ENCODE peak calls at places on chromosomes 13 and 19, in five cellular contexts. One of them, this sample, is unnamed.

GRCh38 chr13:36148436-36148835 is 17.3 kb upstream of the DCLK1 start:
- DNase-seq in fibroblast of pulmonary artery: no peak
- DNase-seq in dorsolateral prefrontal cortex: no peak
- DNase-seq in CD8-positive, alpha-beta T cell: no peak
- DNase-seq in CD4-positive, alpha-beta T cell: no peak
- DNase-seq in this sample: no peak

GRCh38 chr19:53892981-53893325 is 11.0 kb downstream of the PRKCG start:
- DNase-seq in fibroblast of pulmonary artery: no peak
- DNase-seq in dorsolateral prefrontal cortex: no peak
- DNase-seq in CD8-positive, alpha-beta T cell: no peak
- DNase-seq in CD4-positive, alpha-beta T cell: no peak
- DNase-seq in this sample: no peak

GRCh38 chr19:5141278-5141925 is 172.5 kb downstream of the KDM4B start:
- DNase-seq in fibroblast of pulmonary artery: peak; percentile 31
- DNase-seq in dorsolateral prefrontal cortex: no peak
- DNase-seq in CD8-positive, alpha-beta T cell: no peak
- DNase-seq in CD4-positive, alpha-beta T cell: no peak
- DNase-seq in this sample: no peak

GRCh38 chr19:12715929-12716328 is 7.8 kb downstream of the TNPO2 start:
- DNase-seq in fibroblast of pulmonary artery: no peak
- DNase-seq in dorsolateral prefrontal cortex: no peak
- DNase-seq in CD8-positive, alpha-beta T cell: no peak
- DNase-seq in CD4-positive, alpha-beta T cell: no peak
- DNase-seq in this sample: no peak

GRCh38 chr19:4181053-4181508 is 1.3 kb downstream of the SIRT6 start:
- DNase-seq in fibroblast of pulmonary artery: no peak
- DNase-seq in dorsolateral prefrontal cortex: no peak
- DNase-seq in CD8-positive, alpha-beta T cell: no peak
- DNase-seq in CD4-positive, alpha-beta T cell: no peak
- DNase-seq in this sample: no peak

GRCh38 chr19:3844596-3844995 is 24.2 kb downstream of the ZFR2 start:
- DNase-seq in fibroblast of pulmonary artery: no peak
- DNase-seq in dorsolateral prefrontal cortex: no peak
- DNase-seq in CD8-positive, alpha-beta T cell: no peak
- DNase-seq in CD4-positive, alpha-beta T cell: no peak
- DNase-seq in this sample: no peak

GRCh38 chr19:19485161-19485997 is 30.0 kb downstream of the TSSK6 start:
- DNase-seq in fibroblast of pulmonary artery: peak; percentile 48
- DNase-seq in dorsolateral prefrontal cortex: no peak
- DNase-seq in CD8-positive, alpha-beta T cell: no peak
- DNase-seq in CD4-positive, alpha-beta T cell: no peak
- DNase-seq in this sample: no peak

GRCh38 chr13:24076124-24076523 is 84.4 kb upstream of the SPATA13 start:
- DNase-seq in fibroblast of pulmonary artery: no peak
- DNase-seq in dorsolateral prefrontal cortex: peak; percentile 50
- DNase-seq in CD8-positive, alpha-beta T cell: no peak
- DNase-seq in CD4-positive, alpha-beta T cell: no peak
- DNase-seq in this sample: no peak

GRCh38 chr19:54435551-54436016 is 13.4 kb upstream of the LENG8 start:
- DNase-seq in fibroblast of pulmonary artery: no peak
- DNase-seq in dorsolateral prefrontal cortex: no peak
- DNase-seq in CD8-positive, alpha-beta T cell: no peak
- DNase-seq in CD4-positive, alpha-beta T cell: no peak
- DNase-seq in this sample: no peak

GRCh38 chr13:42101821-42102580 is 53.6 kb downstream of the DGKH start:
- DNase-seq in fibroblast of pulmonary artery: peak; percentile 45
- DNase-seq in dorsolateral prefrontal cortex: no peak
- DNase-seq in CD8-positive, alpha-beta T cell: no peak
- DNase-seq in CD4-positive, alpha-beta T cell: no peak
- DNase-seq in this sample: no peak

GRCh38 chr19:46015961-46016425 is 6.9 kb downstream of the PGLYRP1 start:
- DNase-seq in fibroblast of pulmonary artery: no peak
- DNase-seq in dorsolateral prefrontal cortex: no peak
- DNase-seq in CD8-positive, alpha-beta T cell: peak; percentile 59
- DNase-seq in CD4-positive, alpha-beta T cell: peak; percentile 15
- DNase-seq in this sample: no peak

GRCh38 chr19:6772028-6772865 is at the start of gene VAV1:
- DNase-seq in fibroblast of pulmonary artery: no peak
- DNase-seq in dorsolateral prefrontal cortex: no peak
- DNase-seq in CD8-positive, alpha-beta T cell: peak; percentile 89
- DNase-seq in CD4-positive, alpha-beta T cell: peak; percentile 73
- DNase-seq in this sample: no peak

GRCh38 chr19:38213911-38214625 is 10.0 kb downstream of the DPF1 start:
- DNase-seq in fibroblast of pulmonary artery: peak; percentile 29
- DNase-seq in dorsolateral prefrontal cortex: peak; percentile 39
- DNase-seq in CD8-positive, alpha-beta T cell: peak; percentile 55
- DNase-seq in CD4-positive, alpha-beta T cell: peak; percentile 31
- DNase-seq in this sample: no peak

GRCh38 chr13:61415749-61416148 is at the start of gene PCDH20:
- DNase-seq in fibroblast of pulmonary artery: no peak
- DNase-seq in dorsolateral prefrontal cortex: no peak
- DNase-seq in CD8-positive, alpha-beta T cell: no peak
- DNase-seq in CD4-positive, alpha-beta T cell: no peak
- DNase-seq in this sample: no peak

GRCh38 chr19:58196911-58197616 is 14.2 kb downstream of the ZNF274 start:
- DNase-seq in fibroblast of pulmonary artery: peak; percentile 43
- DNase-seq in dorsolateral prefrontal cortex: no peak
- DNase-seq in CD8-positive, alpha-beta T cell: no peak
- DNase-seq in CD4-positive, alpha-beta T cell: no peak
- DNase-seq in this sample: no peak

GRCh38 chr13:44837250-44837649 is 152.0 kb downstream of the NUFIP1 start:
- DNase-seq in fibroblast of pulmonary artery: peak; percentile 44
- DNase-seq in dorsolateral prefrontal cortex: no peak
- DNase-seq in CD8-positive, alpha-beta T cell: no peak
- DNase-seq in CD4-positive, alpha-beta T cell: no peak
- DNase-seq in this sample: no peak

GRCh38 chr13:113625965-113626661 is 31.9 kb downstream of the ATP4B start:
- DNase-seq in fibroblast of pulmonary artery: peak; percentile 55
- DNase-seq in dorsolateral prefrontal cortex: no peak
- DNase-seq in CD8-positive, alpha-beta T cell: no peak
- DNase-seq in CD4-positive, alpha-beta T cell: no peak
- DNase-seq in this sample: no peak

GRCh38 chr19:8515317-8515716 is 1.4 kb upstream of the ZNF414 start:
- DNase-seq in fibroblast of pulmonary artery: no peak
- DNase-seq in dorsolateral prefrontal cortex: no peak
- DNase-seq in CD8-positive, alpha-beta T cell: peak; percentile 75
- DNase-seq in CD4-positive, alpha-beta T cell: peak; percentile 35
- DNase-seq in this sample: no peak

GRCh38 chr13:33859691-33860303 is 41.8 kb downstream of the RFC3 start:
- DNase-seq in fibroblast of pulmonary artery: no peak
- DNase-seq in dorsolateral prefrontal cortex: no peak
- DNase-seq in CD8-positive, alpha-beta T cell: no peak
- DNase-seq in CD4-positive, alpha-beta T cell: no peak
- DNase-seq in this sample: no peak

GRCh38 chr13:101457176-101457575 is 4.7 kb downstream of the ITGBL1 start:
- DNase-seq in fibroblast of pulmonary artery: no peak
- DNase-seq in dorsolateral prefrontal cortex: no peak
- DNase-seq in CD8-positive, alpha-beta T cell: no peak
- DNase-seq in CD4-positive, alpha-beta T cell: no peak
- DNase-seq in this sample: no peak

GRCh38 chr19:54390942-54391577 is 24.2 kb upstream of the TTYH1 start:
- DNase-seq in fibroblast of pulmonary artery: peak; percentile 76
- DNase-seq in dorsolateral prefrontal cortex: peak; percentile 34
- DNase-seq in CD8-positive, alpha-beta T cell: peak; percentile 83
- DNase-seq in CD4-positive, alpha-beta T cell: peak; percentile 57
- DNase-seq in this sample: peak; percentile 60

GRCh38 chr19:6711605-6712004 is 8.8 kb downstream of the C3 start:
- DNase-seq in fibroblast of pulmonary artery: no peak
- DNase-seq in dorsolateral prefrontal cortex: no peak
- DNase-seq in CD8-positive, alpha-beta T cell: no peak
- DNase-seq in CD4-positive, alpha-beta T cell: no peak
- DNase-seq in this sample: no peak

GRCh38 chr13:108827637-108828036 is 198.2 kb downstream of the MYO16 start:
- DNase-seq in fibroblast of pulmonary artery: no peak
- DNase-seq in dorsolateral prefrontal cortex: no peak
- DNase-seq in CD8-positive, alpha-beta T cell: no peak
- DNase-seq in CD4-positive, alpha-beta T cell: no peak
- DNase-seq in this sample: no peak

GRCh38 chr13:42992585-42993122 is 613 bp upstream of the EPSTI1 start:
- DNase-seq in fibroblast of pulmonary artery: no peak
- DNase-seq in dorsolateral prefrontal cortex: no peak
- DNase-seq in CD8-positive, alpha-beta T cell: peak; percentile 60
- DNase-seq in CD4-positive, alpha-beta T cell: no peak
- DNase-seq in this sample: no peak

GRCh38 chr19:47226426-47227346 is 4.3 kb downstream of the BBC3 start:
- DNase-seq in fibroblast of pulmonary artery: peak; percentile 68
- DNase-seq in dorsolateral prefrontal cortex: no peak
- DNase-seq in CD8-positive, alpha-beta T cell: peak; percentile 69
- DNase-seq in CD4-positive, alpha-beta T cell: no peak
- DNase-seq in this sample: no peak

GRCh38 chr19:4423727-4424126 is 21.3 kb downstream of the CHAF1A start:
- DNase-seq in fibroblast of pulmonary artery: no peak
- DNase-seq in dorsolateral prefrontal cortex: no peak
- DNase-seq in CD8-positive, alpha-beta T cell: no peak
- DNase-seq in CD4-positive, alpha-beta T cell: no peak
- DNase-seq in this sample: no peak

GRCh38 chr19:1646931-1647663 is 5.3 kb downstream of the TCF3 start:
- DNase-seq in fibroblast of pulmonary artery: no peak
- DNase-seq in dorsolateral prefrontal cortex: no peak
- DNase-seq in CD8-positive, alpha-beta T cell: no peak
- DNase-seq in CD4-positive, alpha-beta T cell: no peak
- DNase-seq in this sample: no peak

GRCh38 chr19:14021474-14021873 is 6.5 kb upstream of the RLN3 start:
- DNase-seq in fibroblast of pulmonary artery: no peak
- DNase-seq in dorsolateral prefrontal cortex: no peak
- DNase-seq in CD8-positive, alpha-beta T cell: no peak
- DNase-seq in CD4-positive, alpha-beta T cell: no peak
- DNase-seq in this sample: no peak

GRCh38 chr19:56537442-56537841 is 1.3 kb upstream of the ZFP28 start:
- DNase-seq in fibroblast of pulmonary artery: no peak
- DNase-seq in dorsolateral prefrontal cortex: no peak
- DNase-seq in CD8-positive, alpha-beta T cell: no peak
- DNase-seq in CD4-positive, alpha-beta T cell: no peak
- DNase-seq in this sample: no peak

GRCh38 chr19:29683009-29683408 is 17.7 kb downstream of the PLEKHF1 start:
- DNase-seq in fibroblast of pulmonary artery: peak; percentile 55
- DNase-seq in dorsolateral prefrontal cortex: peak; percentile 91
- DNase-seq in CD8-positive, alpha-beta T cell: no peak
- DNase-seq in CD4-positive, alpha-beta T cell: no peak
- DNase-seq in this sample: no peak

GRCh38 chr19:38321646-38322323 is 2.1 kb downstream of the KCNK6 start:
- DNase-seq in fibroblast of pulmonary artery: peak; percentile 94
- DNase-seq in dorsolateral prefrontal cortex: no peak
- DNase-seq in CD8-positive, alpha-beta T cell: no peak
- DNase-seq in CD4-positive, alpha-beta T cell: no peak
- DNase-seq in this sample: no peak

GRCh38 chr19:44745386-44745831 is 3.1 kb upstream of the BCL3 start:
- DNase-seq in fibroblast of pulmonary artery: peak; percentile 92
- DNase-seq in dorsolateral prefrontal cortex: no peak
- DNase-seq in CD8-positive, alpha-beta T cell: no peak
- DNase-seq in CD4-positive, alpha-beta T cell: no peak
- DNase-seq in this sample: no peak

GRCh38 chr19:44747739-44748425 is 626 bp upstream of the BCL3 start:
- DNase-seq in fibroblast of pulmonary artery: peak; percentile 86
- DNase-seq in dorsolateral prefrontal cortex: no peak
- DNase-seq in CD8-positive, alpha-beta T cell: peak; percentile 56
- DNase-seq in CD4-positive, alpha-beta T cell: no peak
- DNase-seq in this sample: no peak

GRCh38 chr19:44745887-44746600 is 2.5 kb upstream of the BCL3 start:
- DNase-seq in fibroblast of pulmonary artery: no peak
- DNase-seq in dorsolateral prefrontal cortex: no peak
- DNase-seq in CD8-positive, alpha-beta T cell: no peak
- DNase-seq in CD4-positive, alpha-beta T cell: no peak
- DNase-seq in this sample: no peak

GRCh38 chr19:44746946-44747738 is 1.4 kb upstream of the BCL3 start:
- DNase-seq in fibroblast of pulmonary artery: peak; percentile 97
- DNase-seq in dorsolateral prefrontal cortex: peak; percentile 33
- DNase-seq in CD8-positive, alpha-beta T cell: peak; percentile 83
- DNase-seq in CD4-positive, alpha-beta T cell: peak; percentile 87
- DNase-seq in this sample: peak; percentile 34

GRCh38 chr19:44746616-44746945 is 1.9 kb upstream of the BCL3 start:
- DNase-seq in fibroblast of pulmonary artery: no peak
- DNase-seq in dorsolateral prefrontal cortex: no peak
- DNase-seq in CD8-positive, alpha-beta T cell: no peak
- DNase-seq in CD4-positive, alpha-beta T cell: no peak
- DNase-seq in this sample: no peak
- TF ChIP-seq CTCF in fibroblast of pulmonary artery: no peak
- TF ChIP-seq CTCF in dorsolateral prefrontal cortex: no peak
- TF ChIP-seq CTCF in CD8-positive, alpha-beta T cell: no peak
- TF ChIP-seq CTCF in CD4-positive, alpha-beta T cell: no peak
- TF ChIP-seq CTCF in this sample: no peak

DNA sequence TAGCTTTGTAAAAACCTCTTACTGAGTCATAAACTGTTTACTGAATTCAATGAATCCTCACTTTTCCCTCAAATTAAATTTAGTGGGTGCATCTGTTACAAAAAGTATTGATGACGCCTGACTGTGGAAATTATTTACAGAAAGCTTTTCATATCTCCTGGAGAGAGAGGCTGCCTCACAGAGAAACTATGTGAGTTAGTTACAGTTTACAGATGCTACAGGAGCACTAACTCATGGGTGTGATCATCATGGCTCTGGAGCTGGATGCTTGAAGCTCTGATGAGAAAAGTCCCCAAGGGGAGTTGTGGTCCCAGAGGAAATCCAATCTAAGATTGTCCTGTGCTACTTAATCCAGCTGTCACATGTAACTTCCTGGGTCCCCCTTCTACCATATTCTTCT is 590.8 kb downstream of the LMO7 start:
- DNase-seq in fibroblast of pulmonary artery: no peak
- DNase-seq in dorsolateral prefrontal cortex: no peak
- DNase-seq in CD8-positive, alpha-beta T cell: no peak
- DNase-seq in CD4-positive, alpha-beta T cell: no peak
- DNase-seq in this sample: no peak
- TF ChIP-seq CTCF in fibroblast of pulmonary artery: no peak
- TF ChIP-seq CTCF in dorsolateral prefrontal cortex: no peak
- TF ChIP-seq CTCF in CD8-positive, alpha-beta T cell: no peak
- TF ChIP-seq CTCF in CD4-positive, alpha-beta T cell: no peak
- TF ChIP-seq CTCF in this sample: no peak

GRCh38 chr13:98448642-98448928 is 128.3 kb downstream of the STK24 start:
- DNase-seq in fibroblast of pulmonary artery: no peak
- DNase-seq in dorsolateral prefrontal cortex: no peak
- DNase-seq in CD8-positive, alpha-beta T cell: no peak
- DNase-seq in CD4-positive, alpha-beta T cell: no peak
- DNase-seq in this sample: no peak

GRCh38 chr13:98447130-98447529 is 129.8 kb downstream of the STK24 start:
- DNase-seq in fibroblast of pulmonary artery: no peak
- DNase-seq in dorsolateral prefrontal cortex: no peak
- DNase-seq in CD8-positive, alpha-beta T cell: no peak
- DNase-seq in CD4-positive, alpha-beta T cell: no peak
- DNase-seq in this sample: no peak

GRCh38 chr13:98446234-98446621 is 130.7 kb downstream of the STK24 start:
- DNase-seq in fibroblast of pulmonary artery: no peak
- DNase-seq in dorsolateral prefrontal cortex: no peak
- DNase-seq in CD8-positive, alpha-beta T cell: no peak
- DNase-seq in CD4-positive, alpha-beta T cell: no peak
- DNase-seq in this sample: no peak

GRCh38 chr13:98449273-98449672 is 127.6 kb downstream of the STK24 start:
- DNase-seq in fibroblast of pulmonary artery: no peak
- DNase-seq in dorsolateral prefrontal cortex: no peak
- DNase-seq in CD8-positive, alpha-beta T cell: no peak
- DNase-seq in CD4-positive, alpha-beta T cell: no peak
- DNase-seq in this sample: no peak

GRCh38 chr13:98447881-98448641 is 128.8 kb downstream of the STK24 start:
- DNase-seq in fibroblast of pulmonary artery: no peak
- DNase-seq in dorsolateral prefrontal cortex: peak; percentile 66
- DNase-seq in CD8-positive, alpha-beta T cell: no peak
- DNase-seq in CD4-positive, alpha-beta T cell: no peak
- DNase-seq in this sample: no peak
- TF ChIP-seq CTCF in fibroblast of pulmonary artery: peak; percentile 43
- TF ChIP-seq CTCF in dorsolateral prefrontal cortex: peak; percentile 81
- TF ChIP-seq CTCF in CD8-positive, alpha-beta T cell: no peak
- TF ChIP-seq CTCF in CD4-positive, alpha-beta T cell: no peak
- TF ChIP-seq CTCF in this sample: peak; percentile 65

GRCh38 chr19:15404097-15404779 is 14.6 kb downstream of the AKAP8L start:
- DNase-seq in fibroblast of pulmonary artery: no peak
- DNase-seq in dorsolateral prefrontal cortex: no peak
- DNase-seq in CD8-positive, alpha-beta T cell: no peak
- DNase-seq in CD4-positive, alpha-beta T cell: no peak
- DNase-seq in this sample: no peak
- TF ChIP-seq CTCF in fibroblast of pulmonary artery: no peak
- TF ChIP-seq CTCF in dorsolateral prefrontal cortex: no peak
- TF ChIP-seq CTCF in CD8-positive, alpha-beta T cell: no peak
- TF ChIP-seq CTCF in CD4-positive, alpha-beta T cell: no peak
- TF ChIP-seq CTCF in this sample: no peak

This sample was measured in progenitor cell of endocrine pancreas.